ENCODE peak calls at places on chromosomes 6 and 20, in seven cellular contexts. X is SK-N-SH; Y is NCI-H69; H is activated B cell treated with CpG ODN at 0.5 μM for 24 hours; E is GF-D8; O is activated effector memory CD4-positive, alpha-beta T cell treated with anti-CD3 and anti-CD28 coated beads, Interleukin-2, amount 50 U/mL, for 16 hours; P is pancreas. M is an unnamed sample.
A peak's percentile ranks its signal among the peaks of the same experiment; 100 is the strongest.

GRCh38 chr6:57267586-57268293 is 45.6 kb upstream of the RAB23 start:
- DNase-seq in O (peak; percentile 71), P (no peak), H (no peak), X (peak; percentile 42), E (no peak), Y (peak; percentile 58), M (peak; percentile 39)

GRCh38 chr20:50048420-50049166 is 64.4 kb downstream of the UBE2V1 start:
- DNase-seq in H (peak; percentile 37), X (no peak), Y (no peak), P (no peak), O (no peak), E (peak; percentile 37), M (peak; percentile 77)

GRCh38 chr6:119276211-119276610 is 73.3 kb downstream of the MAN1A1 start:
- DNase-seq in O (no peak), P (no peak), E (no peak), X (no peak), Y (no peak), H (no peak), M (no peak)

GRCh38 chr6:52877168-52877567 is 32.3 kb downstream of the GSTA3 start:
- DNase-seq in P (no peak), H (no peak), X (no peak), Y (no peak), E (no peak), O (no peak), M (no peak)

GRCh38 chr6:2806664-2807063 is 35.0 kb downstream of the SERPINB1 start:
- DNase-seq in P (no peak), Y (no peak), E (no peak), H (no peak), O (no peak), X (no peak), M (no peak)

GRCh38 chr6:145139451-145139850 is 595.9 kb downstream of the EPM2A start:
- DNase-seq in E (no peak), Y (peak; percentile 79), H (no peak), P (no peak), O (no peak), X (peak; percentile 4), M (no peak)

GRCh38 chr6:35026434-35027222 is 114.5 kb downstream of the TCP11 start:
- DNase-seq in H (no peak), Y (no peak), P (no peak), X (no peak), E (no peak), O (no peak), M (no peak)

GRCh38 chr6:170144952-170145587 is 145.8 kb downstream of the DLL1 start:
- DNase-seq in P (peak; percentile 27), Y (no peak), H (no peak), X (no peak), O (peak; percentile 10), E (no peak), M (no peak)

GRCh38 chr6:40328376-40328987 is 258.7 kb downstream of the LRFN2 start:
- DNase-seq in E (no peak), H (no peak), Y (peak; percentile 91), X (peak; percentile 63), O (no peak), P (peak; percentile 82), M (peak; percentile 46)

GRCh38 chr6:124294572-124294971 is 490.9 kb downstream of the NKAIN2 start:
- DNase-seq in H (no peak), E (no peak), P (no peak), O (no peak), X (no peak), Y (peak; percentile 39), M (no peak)

GRCh38 chr6:169722362-169723199 is 1.7 kb downstream of the PHF10 start:
- DNase-seq in X (peak; percentile 47), O (peak; percentile 78), H (peak; percentile 33), E (no peak), Y (peak; percentile 59), P (peak; percentile 72), M (peak; percentile 46)

GRCh38 chr6:167766986-167767714 is 59.6 kb upstream of the AFDN start:
- DNase-seq in Y (peak; percentile 57), P (no peak), O (no peak), X (no peak), E (no peak), H (no peak), M (no peak)

GRCh38 chr6:44897286-44897685 is 430.8 kb upstream of the RUNX2 start:
- DNase-seq in O (no peak), X (no peak), H (no peak), E (no peak), Y (no peak), P (no peak), M (no peak)

GRCh38 chr6:19322691-19323470 is 514.3 kb upstream of the ID4 start:
- DNase-seq in Y (no peak), E (no peak), X (no peak), O (no peak), P (no peak), H (no peak), M (no peak)

GRCh38 chr6:18182568-18182967 is 27.3 kb downstream of the KDM1B start:
- DNase-seq in H (no peak), Y (no peak), E (no peak), P (no peak), X (no peak), O (no peak), M (no peak)

GRCh38 chr6:17277256-17277655 is 3.9 kb upstream of the RBM24 start:
- DNase-seq in H (no peak), P (no peak), X (no peak), O (no peak), Y (no peak), E (no peak), M (no peak)

GRCh38 chr6:168326294-168327261 is 7.0 kb upstream of the DACT2 start:
- DNase-seq in O (no peak), E (no peak), P (no peak), X (no peak), H (no peak), Y (no peak), M (no peak)

GRCh38 chr20:31831211-31831610 is 12.1 kb downstream of the MYLK2 start:
- DNase-seq in X (peak; percentile 9), E (no peak), P (no peak), H (no peak), Y (no peak), O (no peak), M (no peak)

GRCh38 chr20:41142241-41142640 is 4.9 kb downstream of the PLCG1 start:
- DNase-seq in Y (no peak), O (peak; percentile 71), E (no peak), P (no peak), H (no peak), X (no peak), M (no peak)

GRCh38 chr6:88370127-88370710 is 204.1 kb upstream of the CNR1 start:
- DNase-seq in X (no peak), H (no peak), O (no peak), P (no peak), E (no peak), Y (no peak), M (no peak)

GRCh38 chr20:62570897-62571666 is 71.2 kb upstream of the SLCO4A1 start:
- DNase-seq in O (no peak), X (no peak), E (no peak), P (no peak), H (no peak), Y (no peak), M (no peak)

GRCh38 chr6:2021713-2022125 is 223.7 kb downstream of the GMDS start:
- DNase-seq in X (no peak), Y (peak; percentile 99), H (no peak), O (no peak), E (peak; percentile 65), P (peak; percentile 64), M (peak; percentile 33)

GRCh38 chr6:118889163-118889562 is 4.8 kb upstream of the ASF1A start:
- DNase-seq in H (no peak), O (no peak), P (no peak), E (no peak), Y (peak; percentile 25), X (peak; percentile 55), M (no peak)

GRCh38 chr6:99810295-99810694 is 183.7 kb downstream of the MCHR2 start:
- DNase-seq in X (no peak), E (no peak), Y (no peak), P (no peak), H (no peak), O (no peak), M (no peak)

GRCh38 chr6:17355404-17355774 is 38.0 kb upstream of the CAP2 start:
- DNase-seq in E (no peak), H (no peak), X (no peak), O (no peak), P (no peak), Y (no peak), M (no peak)

GRCh38 chr6:3587660-3588059 is 130.8 kb upstream of the SLC22A23 start:
- DNase-seq in O (no peak), E (no peak), P (no peak), X (no peak), Y (no peak), H (no peak), M (no peak)

GRCh38 chr6:40148882-40149573 is 214.8 kb upstream of the MOCS1 start:
- DNase-seq in H (no peak), E (no peak), P (no peak), X (no peak), O (no peak), Y (no peak), M (no peak)

GRCh38 chr6:132004668-132005067 is 53.5 kb upstream of the CCN2 start:
- DNase-seq in O (no peak), P (no peak), H (no peak), E (no peak), X (no peak), Y (no peak), M (no peak)

GRCh38 chr6:130377911-130378310 is 12.1 kb downstream of the TMEM200A start:
- DNase-seq in O (no peak), X (no peak), E (no peak), Y (no peak), P (no peak), H (no peak), M (no peak)

GRCh38 chr6:110363748-110364147 is 5.6 kb upstream of the METTL24 start:
- DNase-seq in P (no peak), X (no peak), O (no peak), H (no peak), E (no peak), Y (no peak), M (no peak)

GRCh38 chr6:1608976-1609661 is 596 bp upstream of the FOXC1 start:
- DNase-seq in O (no peak), H (peak; percentile 35), E (no peak), P (peak; percentile 76), Y (peak; percentile 62), X (peak; percentile 85), M (no peak)

GRCh38 chr6:54020311-54020710 is 90.9 kb upstream of the MLIP start:
- DNase-seq in Y (peak; percentile 17), X (no peak), P (no peak), O (no peak), E (no peak), H (no peak), M (no peak)

GRCh38 chr6:39778581-39779270 is 13.4 kb upstream of the DAAM2 start:
- DNase-seq in X (peak; percentile 28), Y (no peak), P (no peak), H (no peak), O (no peak), E (no peak), M (no peak)

GRCh38 chr6:21064716-21065340 is 528.7 kb upstream of the SOX4 start:
- DNase-seq in O (no peak), E (no peak), Y (no peak), P (no peak), H (no peak), X (no peak), M (no peak)

GRCh38 chr6:41273699-41274098 is 12.8 kb downstream of the TREM1 start:
- DNase-seq in X (no peak), H (no peak), P (no peak), E (no peak), Y (no peak), O (no peak), M (no peak)

GRCh38 chr6:10555625-10556309 is 34.6 kb downstream of the GCNT2 start:
- DNase-seq in P (peak; percentile 68), O (no peak), E (no peak), Y (peak; percentile 93), H (no peak), X (peak; percentile 65), M (no peak)

GRCh38 chr6:63964347-63964746 is 328.7 kb downstream of the PHF3 start:
- DNase-seq in E (no peak), P (no peak), O (no peak), H (no peak), Y (no peak), X (no peak), M (no peak)